ENCODE peak calls at places on chromosomes 16 and 17, in ten cellular contexts. U, I, Z, Y, D, N, G, K, X and J are unnamed samples.

GRCh38 chr16:1959269-1960039 is at the start of gene NDUFB10:
- DNase-seq in U (peak), D (peak), K (peak), Z (peak), N (peak), G (peak), X (peak), Y (peak), I (peak), J (peak)

GRCh38 chr16:88385112-88385594 is 2.4 kb downstream of the ZNF469 start:
- DNase-seq in N (no peak), I (no peak), K (peak), Y (no peak), U (no peak), G (no peak), Z (no peak), D (no peak), X (no peak), J (no peak)

GRCh38 chr17:49576121-49576905 is 642 bp downstream of the NXPH3 start:
- DNase-seq in Z (no peak), D (no peak), X (peak), N (peak), K (peak), I (no peak), G (peak), Y (peak), U (no peak), J (no peak)

GRCh38 chr17:80986816-80987480 is 4.7 kb upstream of the CHMP6 start:
- DNase-seq in Y (no peak), K (no peak), Z (no peak), G (peak), N (no peak), U (no peak), D (no peak), I (no peak), X (no peak), J (no peak)

GRCh38 chr16:1331712-1332617 is 1.5 kb upstream of the BAIAP3 start:
- DNase-seq in D (peak), X (peak), Z (peak), Y (peak), I (no peak), K (peak), G (no peak), U (no peak), N (peak), J (peak)

GRCh38 chr17:66032082-66032712 is 159.7 kb downstream of the CEP112 start:
- DNase-seq in Z (no peak), K (no peak), D (no peak), I (no peak), G (no peak), N (no peak), Y (no peak), X (no peak), U (no peak), J (no peak)

GRCh38 chr16:10171225-10171624 is 11.0 kb downstream of the GRIN2A start:
- DNase-seq in N (no peak), Z (no peak), D (no peak), I (no peak), K (no peak), U (no peak), G (no peak), X (no peak), Y (no peak), J (no peak)

GRCh38 chr17:17067277-17067676 is 25.0 kb downstream of the MPRIP start:
- DNase-seq in Z (no peak), I (no peak), D (no peak), X (no peak), G (no peak), Y (peak), U (no peak), N (peak), K (no peak), J (no peak)

GRCh38 chr16:82059983-82060421 is 24.9 kb downstream of the HSD17B2 start:
- DNase-seq in I (no peak), Z (no peak), G (no peak), K (no peak), Y (no peak), N (no peak), X (no peak), U (no peak), D (no peak), J (no peak)

GRCh38 chr16:14007460-14007859 is 63.7 kb upstream of the MRTFB start:
- DNase-seq in G (no peak), U (no peak), I (no peak), D (no peak), X (peak), K (no peak), Z (no peak), Y (peak), N (peak), J (no peak)

GRCh38 chr17:32323784-32324590 is 18.0 kb downstream of the C17orf75 start:
- DNase-seq in U (no peak), G (no peak), Z (no peak), N (peak), D (no peak), K (peak), I (no peak), X (no peak), Y (peak), J (peak)

GRCh38 chr16:69834817-69835477 is 72.8 kb downstream of the WWP2 start:
- DNase-seq in X (no peak), D (no peak), Y (no peak), G (no peak), I (no peak), U (no peak), N (no peak), K (no peak), Z (no peak), J (no peak)

GRCh38 chr16:69837380-69837779 is 75.2 kb downstream of the WWP2 start:
- DNase-seq in D (no peak), Z (no peak), N (no peak), U (no peak), I (no peak), K (no peak), X (no peak), G (no peak), Y (no peak), J (no peak)

GRCh38 chr16:69833791-69834282 is 71.7 kb downstream of the WWP2 start:
- DNase-seq in N (no peak), D (no peak), X (no peak), Z (no peak), U (no peak), I (no peak), Y (no peak), G (no peak), K (peak), J (peak)

GRCh38 chr16:69838417-69838990 is 76.4 kb downstream of the WWP2 start:
- DNase-seq in U (no peak), D (no peak), Z (no peak), N (no peak), G (no peak), Y (no peak), K (no peak), I (no peak), X (no peak), J (no peak)

DNA sequence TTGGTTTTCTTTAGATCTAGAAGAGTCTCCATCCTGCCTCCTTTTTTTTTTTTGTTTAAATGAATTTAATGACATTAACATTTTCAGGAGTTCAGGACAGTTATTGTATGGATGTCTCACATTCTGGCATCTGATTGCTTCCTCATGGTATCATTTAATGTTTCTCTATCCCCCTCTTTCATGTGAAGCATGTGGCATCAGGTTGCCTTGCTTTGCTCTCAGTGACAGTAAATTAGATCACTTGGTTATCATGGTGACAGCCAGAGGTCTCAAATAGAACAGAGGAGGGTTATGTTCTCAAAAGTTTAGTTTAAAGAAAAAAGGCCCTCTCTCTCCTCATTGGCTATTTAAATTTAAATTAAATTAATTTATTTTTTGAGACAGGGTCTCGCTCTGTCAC is 74.1 kb downstream of the WWP2 start:
- DNase-seq in X (no peak), G (no peak), Y (no peak), U (no peak), I (no peak), N (no peak), D (no peak), K (no peak), Z (no peak), J (no peak)
- H3K27ac ChIP-seq in X (no peak), G (no peak), Y (no peak), U (no peak), I (no peak), N (no peak), D (no peak), K (no peak), Z (no peak), J (no peak)

DNA sequence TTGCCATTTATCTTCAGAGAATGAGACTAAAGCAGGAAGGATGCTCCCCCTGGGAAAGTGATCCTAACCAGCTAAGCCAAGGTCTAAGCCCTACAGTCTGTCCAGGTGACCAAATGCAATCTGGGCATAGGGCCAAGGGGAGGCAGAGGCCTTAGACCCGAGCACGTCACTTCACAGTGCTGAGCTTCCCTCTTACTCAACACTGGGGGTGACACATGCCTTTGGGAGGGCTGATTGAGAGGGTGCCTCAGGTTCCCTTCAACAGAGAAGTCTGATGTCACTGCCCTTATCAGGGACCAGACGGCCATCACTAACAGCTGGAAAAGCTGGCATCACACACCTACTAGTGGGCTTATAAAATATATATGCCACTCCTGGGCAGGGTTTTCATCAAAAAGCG is 4.0 kb downstream of the CIAO2B start:
- DNase-seq in X (peak), K (peak), I (no peak), G (no peak), N (peak), Z (no peak), Y (peak), D (peak), U (no peak), J (peak)
- H3K27ac ChIP-seq in X (no peak), K (no peak), I (no peak), G (no peak), N (no peak), Z (no peak), Y (no peak), D (no peak), U (no peak), J (no peak)

GRCh38 chr16:67489401-67490083 is 6.2 kb upstream of the AGRP start:
- DNase-seq in D (peak), U (no peak), Z (no peak), I (no peak), N (no peak), Y (no peak), G (no peak), K (no peak), X (no peak), J (no peak)
- H3K27ac ChIP-seq in D (peak), U (no peak), Z (no peak), I (peak), N (no peak), Y (no peak), G (no peak), K (no peak), X (no peak), J (peak)

GRCh38 chr16:3591436-3591803 is 14.2 kb upstream of the NLRC3 start:
- DNase-seq in I (no peak), D (no peak), N (no peak), K (peak), Y (no peak), G (no peak), Z (no peak), X (no peak), U (no peak), J (no peak)
- H3K27ac ChIP-seq in I (no peak), D (no peak), N (no peak), K (no peak), Y (no peak), G (no peak), Z (no peak), X (no peak), U (no peak), J (no peak)

DNA sequence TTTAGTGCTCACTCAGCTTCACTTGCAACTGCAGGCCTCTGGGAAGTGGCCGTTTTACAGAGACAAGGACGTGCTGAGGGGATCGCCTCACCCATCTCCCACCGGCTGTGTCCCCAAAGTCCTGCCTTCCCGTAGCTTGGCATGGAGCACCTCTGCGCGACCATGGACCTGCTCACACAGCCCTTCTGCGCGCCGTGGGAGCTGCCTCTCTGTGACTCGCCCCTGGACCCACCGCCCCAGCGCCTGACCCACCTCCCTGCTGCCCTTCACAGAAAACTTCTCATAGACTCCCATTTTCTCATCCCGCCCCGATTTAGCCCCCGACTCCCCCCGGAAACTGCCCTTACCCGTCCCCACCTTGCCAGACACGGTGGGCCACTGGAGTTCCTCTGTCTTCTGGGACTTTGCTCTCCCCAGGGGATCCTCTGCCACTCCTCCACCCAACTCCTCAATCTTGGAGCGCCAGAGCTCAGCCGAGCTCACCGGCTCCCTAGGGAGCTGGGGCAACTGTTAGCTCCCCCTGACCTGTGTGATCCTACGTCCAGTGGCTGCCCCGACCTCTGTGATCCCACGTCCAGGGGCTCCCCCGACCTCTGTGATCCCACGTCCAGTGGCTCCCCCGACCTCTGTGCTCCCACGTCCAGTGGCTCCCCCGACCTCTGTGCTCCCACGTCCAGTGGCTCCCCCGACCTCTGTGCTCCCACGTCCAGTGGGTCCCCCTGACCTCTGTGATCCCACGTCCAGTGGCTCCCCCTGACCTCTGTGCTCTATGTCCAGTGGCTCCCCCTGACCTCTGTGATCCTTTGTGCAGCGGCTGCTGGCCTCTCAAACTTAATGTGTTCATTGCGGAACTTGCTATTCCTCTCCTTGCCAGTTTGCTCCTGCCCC is 3.1 kb downstream of the VPS9D1 start:
- DNase-seq in I (no peak), X (no peak), G (no peak), N (no peak), D (no peak), K (no peak), U (no peak), Z (no peak), Y (no peak), J (no peak)
- H3K27ac ChIP-seq in I (no peak), X (no peak), G (no peak), N (no peak), D (no peak), K (no peak), U (no peak), Z (peak), Y (no peak), J (no peak)

GRCh38 chr16:53052519-53053501 is at the start of gene CHD9NB:
- DNase-seq in N (peak), I (no peak), D (no peak), X (peak), G (no peak), Y (peak), U (no peak), K (peak), Z (no peak), J (peak)
- H3K27ac ChIP-seq in N (peak), I (no peak), D (no peak), X (peak), G (no peak), Y (peak), U (no peak), K (no peak), Z (no peak), J (peak)